ENCODE peak calls at places on chromosomes 2 and 18, in nine cellular contexts. Y is testis, H is PC-3, X is Panc1, Q is bronchial epithelial cell, M is GM23248, N is psoas muscle, V is A549, B is MM.1S. R is an unnamed sample.

GRCh38 chr18:10346786-10347415 is 107.5 kb upstream of the APCDD1 start:
- DNase-seq in M (no peak), Y (no peak), H (no peak), N (no peak), B (no peak), V (no peak), X (no peak), Q (no peak), R (no peak)

GRCh38 chr18:59833785-59834184 is 66.0 kb upstream of the PMAIP1 start:
- DNase-seq in V (no peak), X (no peak), H (no peak), Q (no peak), M (no peak), B (peak; percentile 46), N (no peak), Y (no peak), R (no peak)

GRCh38 chr2:240477916-240478315 is 42.5 kb downstream of the GPC1 start:
- DNase-seq in Y (peak; percentile 81), Q (no peak), N (no peak), B (no peak), H (no peak), V (no peak), M (no peak), X (no peak), R (no peak)

GRCh38 chr2:42105330-42106256 is 57.8 kb downstream of the PKDCC start:
- DNase-seq in H (no peak), Q (no peak), M (no peak), B (peak; percentile 90), X (no peak), V (no peak), Y (no peak), N (peak; percentile 66), R (peak; percentile 78)

GRCh38 chr2:120948662-120949011 is 213.0 kb downstream of the GLI2 start:
- DNase-seq in X (no peak), V (no peak), M (no peak), Q (no peak), N (peak; percentile 63), H (no peak), Y (no peak), B (no peak), R (no peak)

GRCh38 chr18:22428672-22429071 is 11.0 kb upstream of the CTAGE1 start:
- DNase-seq in X (no peak), Y (no peak), V (peak; percentile 12), M (peak; percentile 15), N (no peak), Q (peak; percentile 78), B (no peak), H (peak; percentile 62), R (no peak)

GRCh38 chr18:70333757-70334156 is 44.9 kb downstream of the SOCS6 start:
- DNase-seq in N (no peak), M (peak; percentile 99), Y (peak; percentile 52), B (no peak), H (peak; percentile 66), X (no peak), V (peak; percentile 90), Q (peak; percentile 100), R (no peak)

GRCh38 chr2:4662161-4662779 is 958.9 kb downstream of the DCDC2C start:
- DNase-seq in B (no peak), H (peak; percentile 2), Y (no peak), N (no peak), Q (no peak), M (no peak), V (no peak), X (no peak), R (no peak)

GRCh38 chr2:104448661-104449410 is 405.1 kb upstream of the POU3F3 start:
- DNase-seq in V (no peak), B (no peak), H (no peak), Y (no peak), N (no peak), Q (no peak), M (no peak), X (no peak), R (no peak)
- H3K4me3 ChIP-seq in V (no peak overlapping the region), B (no peak overlapping the region), H (no peak overlapping the region), Y (no peak overlapping the region), N (no peak overlapping the region), Q (no peak overlapping the region), M (no peak overlapping the region), X (no peak overlapping the region), R (no peak overlapping the region)

GRCh38 chr2:9291866-9292265 is 85.3 kb downstream of the ASAP2 start:
- DNase-seq in H (no peak), X (no peak), N (no peak), M (no peak), B (no peak), V (no peak), Q (no peak), Y (no peak), R (no peak)

GRCh38 chr2:9292426-9292825 is 85.8 kb downstream of the ASAP2 start:
- DNase-seq in V (no peak), B (no peak), N (no peak), Y (no peak), H (no peak), X (no peak), M (no peak), Q (no peak), R (no peak)

GRCh38 chr2:9288681-9289338 is 82.2 kb downstream of the ASAP2 start:
- DNase-seq in M (peak; percentile 81), Q (peak; percentile 38), X (no peak), B (no peak), Y (no peak), N (no peak), V (no peak), H (peak; percentile 22), R (no peak)

GRCh38 chr2:9288233-9288632 is 81.6 kb downstream of the ASAP2 start:
- DNase-seq in V (peak; percentile 43), H (peak; percentile 69), N (no peak), X (peak; percentile 52), B (no peak), Q (peak; percentile 79), M (peak; percentile 89), Y (no peak), R (no peak)

GRCh38 chr2:9291331-9291730 is 84.7 kb downstream of the ASAP2 start:
- DNase-seq in M (no peak), N (no peak), B (no peak), V (no peak), Y (no peak), X (no peak), H (no peak), Q (no peak), R (no peak)
- H3K4me3 ChIP-seq in M (no peak overlapping the region), N (no peak overlapping the region), B (no peak overlapping the region), V (no peak overlapping the region), Y (no peak overlapping the region), X (no peak overlapping the region), H (no peak overlapping the region), Q (no peak overlapping the region), R (no peak overlapping the region)

GRCh38 chr2:218982312-218983262 is 2.4 kb downstream of the FEV start:
- DNase-seq in Y (no peak), X (no peak), V (no peak), N (peak; percentile 46), H (no peak), M (no peak), B (peak; percentile 4), Q (no peak), R (no peak)

GRCh38 chr2:218981390-218982311 is 3.3 kb downstream of the FEV start:
- DNase-seq in X (no peak), M (peak; percentile 62), Y (peak; percentile 36), Q (peak; percentile 20), V (peak; percentile 34), B (peak; percentile 5), N (peak; percentile 59), H (no peak), R (no peak)

GRCh38 chr2:218980800-218981389 is 4.1 kb downstream of the FEV start:
- DNase-seq in Q (no peak), Y (no peak), M (peak; percentile 33), H (no peak), X (no peak), B (peak; percentile 5), N (peak; percentile 42), V (no peak), R (no peak)

GRCh38 chr2:218983263-218983970 is 1.6 kb downstream of the FEV start:
- DNase-seq in M (no peak), H (no peak), B (peak; percentile 5), N (peak; percentile 28), Q (no peak), X (no peak), Y (no peak), V (no peak), R (no peak)

GRCh38 chr2:218979846-218980738 is 4.9 kb downstream of the FEV start:
- DNase-seq in H (peak; percentile 89), Y (peak; percentile 91), V (peak; percentile 89), Q (peak; percentile 62), M (peak; percentile 82), N (peak; percentile 90), X (peak; percentile 54), B (peak; percentile 85), R (peak; percentile 93)
- H3K4me3 ChIP-seq in H (peak overlapping the region; percentile 77), Y (peak overlapping the region; percentile 9), V (peak overlapping the region; percentile 16), Q (no peak overlapping the region), M (peak overlapping the region; percentile 57), N (peak overlapping the region; percentile 34), X (peak overlapping the region; percentile 33), B (peak overlapping the region; percentile 41), R (no peak overlapping the region)

GRCh38 chr2:74510272-74510671 is 2.8 kb upstream of the PCGF1 start:
- DNase-seq in V (no peak), N (no peak), M (no peak), H (no peak), B (no peak), X (no peak), Y (no peak), Q (no peak), R (no peak)

GRCh38 chr2:74504591-74504990 is 2.9 kb downstream of the PCGF1 start:
- DNase-seq in B (no peak), V (no peak), H (no peak), M (peak; percentile 18), N (no peak), Y (no peak), Q (no peak), X (no peak), R (no peak)

GRCh38 chr2:74507926-74508520 is 528 bp upstream of the PCGF1 start:
- DNase-seq in V (no peak), Q (peak; percentile 25), N (no peak), B (peak; percentile 20), Y (peak; percentile 54), H (peak; percentile 39), X (no peak), M (peak; percentile 91), R (no peak)

GRCh38 chr2:74505448-74506246 is 1.8 kb downstream of the PCGF1 start:
- DNase-seq in V (no peak), Y (no peak), M (no peak), N (no peak), X (no peak), B (no peak), Q (no peak), H (no peak), R (no peak)

DNA sequence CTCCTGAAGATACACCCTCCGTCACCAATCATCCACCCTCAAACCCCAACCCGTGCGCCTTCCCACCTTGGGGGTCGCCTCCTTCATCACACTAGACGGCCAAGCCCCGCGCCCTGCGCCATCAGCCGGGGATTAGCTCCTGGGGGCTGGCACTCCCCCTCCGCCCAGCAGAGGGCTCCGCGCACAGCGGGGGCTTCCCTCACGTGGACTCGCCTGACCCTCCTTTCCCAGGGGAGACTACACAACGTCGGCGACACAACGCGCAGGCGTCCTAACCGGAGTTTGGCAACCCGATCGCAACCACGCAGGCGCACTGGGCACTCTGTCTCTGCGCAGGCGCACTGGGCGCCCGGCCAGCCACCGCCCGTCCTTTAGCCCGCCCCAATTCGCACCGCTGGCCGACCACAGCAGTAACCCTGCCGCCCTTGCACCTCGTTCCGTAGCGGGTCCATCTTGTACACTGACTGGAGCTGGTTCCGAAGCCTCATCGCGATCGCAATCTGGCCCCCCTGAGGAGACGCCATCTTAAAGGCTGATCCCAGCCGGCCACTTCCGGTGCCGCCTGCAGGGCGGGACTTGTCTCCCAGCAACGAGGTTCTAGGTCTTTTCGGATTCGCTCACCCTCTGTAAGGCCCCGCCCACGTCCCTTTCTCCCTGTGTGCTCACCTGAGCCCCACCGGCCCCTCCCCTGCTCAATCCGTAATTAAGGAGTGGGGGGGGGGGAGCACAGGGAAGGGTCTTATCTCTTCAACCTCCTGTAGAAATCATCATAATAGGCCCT is at the start of gene PCGF1:
- DNase-seq in V (peak; percentile 99), Y (peak; percentile 100), Q (peak; percentile 96), M (peak; percentile 99), H (peak; percentile 99), N (peak; percentile 100), B (peak; percentile 98), X (peak; percentile 95), R (peak; percentile 99)
- H3K4me3 ChIP-seq in V (peak within 1 kb of the TSS; percentile 78), Y (peak within 1 kb of the TSS; percentile 76), Q (peak within 1 kb of the TSS; percentile 70), M (peak within 1 kb of the TSS; percentile 90), H (peak within 1 kb of the TSS; percentile 95), N (peak within 1 kb of the TSS; percentile 96), B (peak within 1 kb of the TSS; percentile 89), X (peak within 1 kb of the TSS; percentile 86), R (peak within 1 kb of the TSS; percentile 5)